ENCODE peak calls at places on chromosomes 2 and 18, in eight cellular contexts. One of them, this sample, is unnamed.

GRCh38 chr2:69547984-69548715 is 95.4 kb downstream of the AAK1 start:
- DNase-seq in upper lobe of right lung: no peak
- DNase-seq in kidney epithelial cell: no peak
- DNase-seq in cardiac fibroblast: peak
- DNase-seq in mucosa of descending colon: no peak
- DNase-seq in brain microvascular endothelial cell: no peak
- DNase-seq in CD8-positive, alpha-beta T cell: no peak
- DNase-seq in fibroblast of lung: no peak
- DNase-seq in this sample: no peak

GRCh38 chr2:38160517-38160916 is 84.6 kb upstream of the CYP1B1 start:
- DNase-seq in upper lobe of right lung: no peak
- DNase-seq in kidney epithelial cell: no peak
- DNase-seq in cardiac fibroblast: no peak
- DNase-seq in mucosa of descending colon: no peak
- DNase-seq in brain microvascular endothelial cell: no peak
- DNase-seq in CD8-positive, alpha-beta T cell: no peak
- DNase-seq in fibroblast of lung: no peak
- DNase-seq in this sample: no peak

GRCh38 chr2:72765997-72766609 is 59.7 kb downstream of the EXOC6B start:
- DNase-seq in upper lobe of right lung: no peak
- DNase-seq in kidney epithelial cell: no peak
- DNase-seq in cardiac fibroblast: peak
- DNase-seq in mucosa of descending colon: no peak
- DNase-seq in brain microvascular endothelial cell: no peak
- DNase-seq in CD8-positive, alpha-beta T cell: no peak
- DNase-seq in fibroblast of lung: no peak
- DNase-seq in this sample: no peak

GRCh38 chr2:162401871-162402270 is 57.9 kb downstream of the GCA start:
- DNase-seq in upper lobe of right lung: no peak
- DNase-seq in kidney epithelial cell: no peak
- DNase-seq in cardiac fibroblast: no peak
- DNase-seq in mucosa of descending colon: no peak
- DNase-seq in brain microvascular endothelial cell: no peak
- DNase-seq in CD8-positive, alpha-beta T cell: no peak
- DNase-seq in fibroblast of lung: no peak
- DNase-seq in this sample: no peak

GRCh38 chr2:85668009-85668856 is at the start of gene SFTPB:
- DNase-seq in upper lobe of right lung: peak
- DNase-seq in kidney epithelial cell: no peak
- DNase-seq in cardiac fibroblast: peak
- DNase-seq in mucosa of descending colon: no peak
- DNase-seq in brain microvascular endothelial cell: no peak
- DNase-seq in CD8-positive, alpha-beta T cell: no peak
- DNase-seq in fibroblast of lung: no peak
- DNase-seq in this sample: no peak

GRCh38 chr18:9802175-9802747 is 83.5 kb upstream of the TXNDC2 start:
- DNase-seq in upper lobe of right lung: no peak
- DNase-seq in kidney epithelial cell: no peak
- DNase-seq in cardiac fibroblast: no peak
- DNase-seq in mucosa of descending colon: no peak
- DNase-seq in brain microvascular endothelial cell: no peak
- DNase-seq in CD8-positive, alpha-beta T cell: no peak
- DNase-seq in fibroblast of lung: no peak
- DNase-seq in this sample: no peak

GRCh38 chr2:99386011-99386410 is 48.8 kb downstream of the EIF5B start:
- DNase-seq in upper lobe of right lung: no peak
- DNase-seq in kidney epithelial cell: no peak
- DNase-seq in cardiac fibroblast: peak
- DNase-seq in mucosa of descending colon: no peak
- DNase-seq in brain microvascular endothelial cell: peak
- DNase-seq in CD8-positive, alpha-beta T cell: no peak
- DNase-seq in fibroblast of lung: no peak
- DNase-seq in this sample: no peak

GRCh38 chr2:241797441-241798080 is 11.4 kb upstream of the NEU4 start:
- DNase-seq in upper lobe of right lung: peak
- DNase-seq in kidney epithelial cell: no peak
- DNase-seq in cardiac fibroblast: no peak
- DNase-seq in mucosa of descending colon: peak
- DNase-seq in brain microvascular endothelial cell: no peak
- DNase-seq in CD8-positive, alpha-beta T cell: peak
- DNase-seq in fibroblast of lung: no peak
- DNase-seq in this sample: no peak

GRCh38 chr2:217966399-217967068 is 36.3 kb downstream of the TNS1 start:
- DNase-seq in upper lobe of right lung: peak
- DNase-seq in kidney epithelial cell: no peak
- DNase-seq in cardiac fibroblast: peak
- DNase-seq in mucosa of descending colon: no peak
- DNase-seq in brain microvascular endothelial cell: peak
- DNase-seq in CD8-positive, alpha-beta T cell: no peak
- DNase-seq in fibroblast of lung: no peak
- DNase-seq in this sample: no peak

GRCh38 chr2:100983684-100984310 is 18.3 kb upstream of the RPL31 start:
- DNase-seq in upper lobe of right lung: no peak
- DNase-seq in kidney epithelial cell: no peak
- DNase-seq in cardiac fibroblast: no peak
- DNase-seq in mucosa of descending colon: no peak
- DNase-seq in brain microvascular endothelial cell: no peak
- DNase-seq in CD8-positive, alpha-beta T cell: no peak
- DNase-seq in fibroblast of lung: no peak
- DNase-seq in this sample: no peak

GRCh38 chr2:99865818-99866676 is 276.3 kb downstream of the AFF3 start:
- DNase-seq in upper lobe of right lung: no peak
- DNase-seq in kidney epithelial cell: no peak
- DNase-seq in cardiac fibroblast: no peak
- DNase-seq in mucosa of descending colon: no peak
- DNase-seq in brain microvascular endothelial cell: peak
- DNase-seq in CD8-positive, alpha-beta T cell: no peak
- DNase-seq in fibroblast of lung: peak
- DNase-seq in this sample: no peak

GRCh38 chr2:158688722-158689121 is 106.4 kb upstream of the DAPL1 start:
- DNase-seq in upper lobe of right lung: no peak
- DNase-seq in kidney epithelial cell: peak
- DNase-seq in cardiac fibroblast: peak
- DNase-seq in mucosa of descending colon: no peak
- DNase-seq in brain microvascular endothelial cell: peak
- DNase-seq in CD8-positive, alpha-beta T cell: no peak
- DNase-seq in fibroblast of lung: peak
- DNase-seq in this sample: peak

GRCh38 chr2:50838316-50838715 is 193.6 kb downstream of the NRXN1 start:
- DNase-seq in upper lobe of right lung: no peak
- DNase-seq in kidney epithelial cell: no peak
- DNase-seq in cardiac fibroblast: no peak
- DNase-seq in mucosa of descending colon: no peak
- DNase-seq in brain microvascular endothelial cell: no peak
- DNase-seq in CD8-positive, alpha-beta T cell: no peak
- DNase-seq in fibroblast of lung: no peak
- DNase-seq in this sample: no peak

GRCh38 chr2:195709901-195710300 is 52.9 kb downstream of the SLC39A10 start:
- DNase-seq in upper lobe of right lung: no peak
- DNase-seq in kidney epithelial cell: no peak
- DNase-seq in cardiac fibroblast: peak
- DNase-seq in mucosa of descending colon: no peak
- DNase-seq in brain microvascular endothelial cell: no peak
- DNase-seq in CD8-positive, alpha-beta T cell: no peak
- DNase-seq in fibroblast of lung: no peak
- DNase-seq in this sample: no peak

GRCh38 chr2:6423944-6424343 is 441.8 kb downstream of the CMPK2 start:
- DNase-seq in upper lobe of right lung: no peak
- DNase-seq in kidney epithelial cell: no peak
- DNase-seq in cardiac fibroblast: no peak
- DNase-seq in mucosa of descending colon: no peak
- DNase-seq in brain microvascular endothelial cell: no peak
- DNase-seq in CD8-positive, alpha-beta T cell: no peak
- DNase-seq in fibroblast of lung: no peak
- DNase-seq in this sample: no peak

GRCh38 chr18:75384144-75384543 is 43.4 kb downstream of the SMIM21 start:
- DNase-seq in upper lobe of right lung: no peak
- DNase-seq in kidney epithelial cell: no peak
- DNase-seq in cardiac fibroblast: no peak
- DNase-seq in mucosa of descending colon: no peak
- DNase-seq in brain microvascular endothelial cell: no peak
- DNase-seq in CD8-positive, alpha-beta T cell: no peak
- DNase-seq in fibroblast of lung: no peak
- DNase-seq in this sample: no peak

GRCh38 chr2:20645301-20645701 is 5.6 kb downstream of the HS1BP3 start:
- DNase-seq in upper lobe of right lung: no peak
- DNase-seq in kidney epithelial cell: no peak
- DNase-seq in cardiac fibroblast: no peak
- DNase-seq in mucosa of descending colon: no peak
- DNase-seq in brain microvascular endothelial cell: no peak
- DNase-seq in CD8-positive, alpha-beta T cell: no peak
- DNase-seq in fibroblast of lung: no peak
- DNase-seq in this sample: no peak

GRCh38 chr18:3585656-3586509 is 135.9 kb downstream of the TGIF1 start:
- DNase-seq in upper lobe of right lung: peak
- DNase-seq in kidney epithelial cell: no peak
- DNase-seq in cardiac fibroblast: peak
- DNase-seq in mucosa of descending colon: peak
- DNase-seq in brain microvascular endothelial cell: peak
- DNase-seq in CD8-positive, alpha-beta T cell: peak
- DNase-seq in fibroblast of lung: peak
- DNase-seq in this sample: peak

GRCh38 chr2:184562532-184562931 is 35.8 kb upstream of the ZNF804A start:
- DNase-seq in upper lobe of right lung: no peak
- DNase-seq in kidney epithelial cell: no peak
- DNase-seq in cardiac fibroblast: peak
- DNase-seq in mucosa of descending colon: no peak
- DNase-seq in brain microvascular endothelial cell: no peak
- DNase-seq in CD8-positive, alpha-beta T cell: no peak
- DNase-seq in fibroblast of lung: peak
- DNase-seq in this sample: no peak

GRCh38 chr2:209519271-209519670 is 95.4 kb downstream of the MAP2 start:
- DNase-seq in upper lobe of right lung: no peak
- DNase-seq in kidney epithelial cell: no peak
- DNase-seq in cardiac fibroblast: no peak
- DNase-seq in mucosa of descending colon: no peak
- DNase-seq in brain microvascular endothelial cell: no peak
- DNase-seq in CD8-positive, alpha-beta T cell: no peak
- DNase-seq in fibroblast of lung: no peak
- DNase-seq in this sample: no peak

GRCh38 chr2:209523041-209523740 is 99.3 kb downstream of the MAP2 start:
- DNase-seq in upper lobe of right lung: no peak
- DNase-seq in kidney epithelial cell: no peak
- DNase-seq in cardiac fibroblast: no peak
- DNase-seq in mucosa of descending colon: no peak
- DNase-seq in brain microvascular endothelial cell: no peak
- DNase-seq in CD8-positive, alpha-beta T cell: no peak
- DNase-seq in fibroblast of lung: no peak
- DNase-seq in this sample: no peak

GRCh38 chr2:209523778-209524362 is 100.0 kb downstream of the MAP2 start:
- DNase-seq in upper lobe of right lung: no peak
- DNase-seq in kidney epithelial cell: peak
- DNase-seq in cardiac fibroblast: peak
- DNase-seq in mucosa of descending colon: no peak
- DNase-seq in brain microvascular endothelial cell: no peak
- DNase-seq in CD8-positive, alpha-beta T cell: no peak
- DNase-seq in fibroblast of lung: no peak
- DNase-seq in this sample: no peak

GRCh38 chr2:209517436-209517835 is 93.6 kb downstream of the MAP2 start:
- DNase-seq in upper lobe of right lung: no peak
- DNase-seq in kidney epithelial cell: no peak
- DNase-seq in cardiac fibroblast: no peak
- DNase-seq in mucosa of descending colon: no peak
- DNase-seq in brain microvascular endothelial cell: no peak
- DNase-seq in CD8-positive, alpha-beta T cell: no peak
- DNase-seq in fibroblast of lung: no peak
- DNase-seq in this sample: no peak

DNA sequence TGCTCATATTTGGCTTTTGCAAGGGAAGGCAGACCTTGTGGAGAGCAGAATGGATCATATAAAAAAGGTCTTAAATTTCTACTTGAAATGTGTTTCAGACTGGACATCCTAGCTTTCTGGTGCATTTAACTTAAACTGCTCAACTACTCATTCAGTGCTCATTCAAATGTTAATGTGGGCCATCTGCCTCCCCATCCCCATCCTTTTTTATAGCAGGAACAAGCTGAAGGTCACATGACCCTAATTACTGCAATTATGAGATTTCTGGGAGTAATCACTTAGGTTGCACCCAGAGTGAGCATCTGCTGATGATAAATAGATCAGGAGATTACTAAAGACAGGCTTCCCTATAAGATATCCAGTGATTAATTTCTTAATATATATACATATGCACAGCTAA is 96.1 kb downstream of the MAP2 start:
- DNase-seq in upper lobe of right lung: no peak
- DNase-seq in kidney epithelial cell: no peak
- DNase-seq in cardiac fibroblast: no peak
- DNase-seq in mucosa of descending colon: no peak
- DNase-seq in brain microvascular endothelial cell: no peak
- DNase-seq in CD8-positive, alpha-beta T cell: no peak
- DNase-seq in fibroblast of lung: no peak
- DNase-seq in this sample: no peak
- H3K4me3 ChIP-seq in upper lobe of right lung: no peak
- H3K4me3 ChIP-seq in kidney epithelial cell: no peak
- H3K4me3 ChIP-seq in cardiac fibroblast: no peak
- H3K4me3 ChIP-seq in mucosa of descending colon: no peak
- H3K4me3 ChIP-seq in brain microvascular endothelial cell: no peak
- H3K4me3 ChIP-seq in CD8-positive, alpha-beta T cell: no peak
- H3K4me3 ChIP-seq in fibroblast of lung: no peak
- H3K4me3 ChIP-seq in this sample: no peak

DNA sequence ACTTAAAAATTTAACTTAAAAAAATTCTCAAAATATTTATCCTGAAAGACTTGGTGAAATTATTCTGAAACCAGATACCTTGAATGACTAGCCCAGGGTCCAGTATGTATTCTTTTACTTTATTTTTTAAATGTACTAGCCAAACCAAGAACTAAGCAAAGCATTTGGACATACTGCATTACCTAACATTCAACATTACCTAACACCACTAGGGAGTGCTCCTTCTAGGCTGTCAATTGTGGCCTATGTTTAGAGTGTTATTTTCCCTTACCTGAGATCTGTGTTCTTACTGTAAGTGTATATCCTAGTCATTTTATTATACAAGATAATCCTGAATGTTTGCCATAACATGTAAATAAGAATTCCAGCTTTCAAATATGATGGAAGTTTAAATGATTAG is 496.6 kb downstream of the PTPRM start:
- DNase-seq in upper lobe of right lung: no peak
- DNase-seq in kidney epithelial cell: no peak
- DNase-seq in cardiac fibroblast: no peak
- DNase-seq in mucosa of descending colon: no peak
- DNase-seq in brain microvascular endothelial cell: no peak
- DNase-seq in CD8-positive, alpha-beta T cell: no peak
- DNase-seq in fibroblast of lung: no peak
- DNase-seq in this sample: no peak
- TF ChIP-seq CTCF in upper lobe of right lung: no peak
- TF ChIP-seq CTCF in kidney epithelial cell: no peak
- TF ChIP-seq CTCF in cardiac fibroblast: no peak
- TF ChIP-seq CTCF in mucosa of descending colon: no peak
- TF ChIP-seq CTCF in brain microvascular endothelial cell: no peak
- TF ChIP-seq CTCF in CD8-positive, alpha-beta T cell: no peak
- TF ChIP-seq CTCF in fibroblast of lung: no peak
- TF ChIP-seq CTCF in this sample: peak

GRCh38 chr2:154698238-154698788 is at the start of gene KCNJ3:
- DNase-seq in upper lobe of right lung: no peak
- DNase-seq in kidney epithelial cell: no peak
- DNase-seq in cardiac fibroblast: no peak
- DNase-seq in mucosa of descending colon: no peak
- DNase-seq in brain microvascular endothelial cell: no peak
- DNase-seq in CD8-positive, alpha-beta T cell: no peak
- DNase-seq in fibroblast of lung: no peak
- DNase-seq in this sample: no peak
- H3K4me3 ChIP-seq in upper lobe of right lung: peak
- H3K4me3 ChIP-seq in kidney epithelial cell: peak
- H3K4me3 ChIP-seq in cardiac fibroblast: peak
- H3K4me3 ChIP-seq in mucosa of descending colon: no peak
- H3K4me3 ChIP-seq in brain microvascular endothelial cell: peak
- H3K4me3 ChIP-seq in CD8-positive, alpha-beta T cell: no peak
- H3K4me3 ChIP-seq in fibroblast of lung: no peak
- H3K4me3 ChIP-seq in this sample: peak

GRCh38 chr2:203396667-203397066 is 68.5 kb downstream of the ABI2 start:
- DNase-seq in upper lobe of right lung: no peak
- DNase-seq in kidney epithelial cell: no peak
- DNase-seq in cardiac fibroblast: no peak
- DNase-seq in mucosa of descending colon: no peak
- DNase-seq in brain microvascular endothelial cell: no peak
- DNase-seq in CD8-positive, alpha-beta T cell: no peak
- DNase-seq in fibroblast of lung: no peak
- DNase-seq in this sample: no peak
- TF ChIP-seq CTCF in upper lobe of right lung: no peak
- TF ChIP-seq CTCF in kidney epithelial cell: peak
- TF ChIP-seq CTCF in cardiac fibroblast: peak
- TF ChIP-seq CTCF in mucosa of descending colon: no peak
- TF ChIP-seq CTCF in brain microvascular endothelial cell: peak
- TF ChIP-seq CTCF in CD8-positive, alpha-beta T cell: no peak
- TF ChIP-seq CTCF in fibroblast of lung: peak
- TF ChIP-seq CTCF in this sample: peak

This sample was measured in epithelial cell of proximal tubule.